ENCODE peak calls at places on chromosomes 16 and 17, in eight cellular contexts. F, W, B, M, N, R, Q and A are unnamed samples.

GRCh38 chr17:58302171-58302918 is 21.6 kb upstream of the MPO start:
- DNase-seq in F (no peak), W (no peak), B (no peak), M (no peak), N (no peak), R (no peak), Q (no peak), A (no peak)

GRCh38 chr16:70695351-70696070 is 9.7 kb upstream of the MTSS2 start:
- DNase-seq in F (no peak), W (no peak), B (no peak), M (no peak), N (no peak), R (peak; percentile 74), Q (no peak), A (no peak)

GRCh38 chr17:33200587-33200986 is 92.5 kb downstream of the ASIC2 start:
- DNase-seq in F (no peak), W (peak; percentile 41), B (no peak), M (no peak), N (no peak), R (peak; percentile 17), Q (no peak), A (no peak)

GRCh38 chr16:70778901-70779309 is 22.1 kb downstream of the VAC14 start:
- DNase-seq in F (peak; percentile 39), W (peak; percentile 84), B (peak; percentile 73), M (peak; percentile 72), N (no peak), R (peak; percentile 58), Q (peak; percentile 77), A (peak; percentile 88)

GRCh38 chr17:9817086-9817485 is 4.8 kb downstream of the GSG1L2 start:
- DNase-seq in F (no peak), W (peak; percentile 87), B (peak; percentile 48), M (peak; percentile 64), N (no peak), R (peak; percentile 28), Q (no peak), A (no peak)

GRCh38 chr16:20865420-20866126 is 34.6 kb downstream of the DCUN1D3 start:
- DNase-seq in F (no peak), W (no peak), B (peak; percentile 14), M (no peak), N (no peak), R (no peak), Q (no peak), A (no peak)

GRCh38 chr17:72602517-72603345 is 481.9 kb downstream of the SOX9 start:
- DNase-seq in F (no peak), W (peak; percentile 99), B (peak; percentile 70), M (peak; percentile 77), N (no peak), R (no peak), Q (no peak), A (no peak)

GRCh38 chr17:38751144-38751802 is 1.3 kb upstream of the PSMB3 start:
- DNase-seq in F (no peak), W (no peak), B (no peak), M (no peak), N (no peak), R (no peak), Q (no peak), A (no peak)

GRCh38 chr17:31595076-31595475 is 203.6 kb downstream of the RAB11FIP4 start:
- DNase-seq in F (no peak), W (no peak), B (peak; percentile 53), M (no peak), N (no peak), R (no peak), Q (no peak), A (no peak)

GRCh38 chr17:75684924-75685323 is 17.8 kb downstream of the SAP30BP start:
- DNase-seq in F (no peak), W (no peak), B (peak; percentile 50), M (no peak), N (no peak), R (no peak), Q (peak; percentile 46), A (no peak)

GRCh38 chr17:51005768-51006167 is 114.9 kb downstream of the SPAG9 start:
- DNase-seq in F (no peak), W (no peak), B (no peak), M (no peak), N (no peak), R (no peak), Q (no peak), A (no peak)

GRCh38 chr17:62149961-62150360 is 84.9 kb upstream of the MED13 start:
- DNase-seq in F (no peak), W (no peak), B (no peak), M (no peak), N (no peak), R (no peak), Q (no peak), A (no peak)

GRCh38 chr16:67040906-67041305 is 12.0 kb downstream of the CBFB start:
- DNase-seq in F (no peak), W (no peak), B (no peak), M (no peak), N (no peak), R (no peak), Q (no peak), A (peak; percentile 5)

GRCh38 chr16:88341551-88342290 is 41.0 kb upstream of the ZNF469 start:
- DNase-seq in F (no peak), W (no peak), B (no peak), M (no peak), N (no peak), R (no peak), Q (no peak), A (no peak)

GRCh38 chr17:29145289-29146058 is 34.7 kb downstream of the MYO18A start:
- DNase-seq in F (peak; percentile 80), W (peak; percentile 87), B (peak; percentile 69), M (peak; percentile 40), N (peak; percentile 60), R (peak; percentile 68), Q (peak; percentile 55), A (peak; percentile 78)

GRCh38 chr17:77602062-77602746 is 356.3 kb upstream of the TNRC6C start:
- DNase-seq in F (no peak), W (no peak), B (peak; percentile 23), M (no peak), N (no peak), R (no peak), Q (peak; percentile 50), A (peak; percentile 42)

GRCh38 chr17:57372156-57372555 is 115.8 kb downstream of the MSI2 start:
- DNase-seq in F (no peak), W (no peak), B (peak; percentile 49), M (peak; percentile 58), N (no peak), R (no peak), Q (no peak), A (no peak)

GRCh38 chr16:3730161-3731125 is 13.1 kb upstream of the TRAP1 start:
- DNase-seq in F (no peak), W (no peak), B (no peak), M (no peak), N (no peak), R (no peak), Q (no peak), A (no peak)

GRCh38 chr17:40023590-40024292 is 8.5 kb downstream of the CSF3 start:
- DNase-seq in F (no peak), W (no peak), B (peak; percentile 53), M (no peak), N (no peak), R (no peak), Q (no peak), A (no peak)

GRCh38 chr16:839643-840408 is 39.3 kb upstream of the GNG13 start:
- DNase-seq in F (no peak), W (no peak), B (no peak), M (no peak), N (no peak), R (no peak), Q (no peak), A (no peak)

GRCh38 chr16:87437327-87437726 is 45.2 kb downstream of the MAP1LC3B start:
- DNase-seq in F (no peak), W (no peak), B (no peak), M (no peak), N (no peak), R (no peak), Q (no peak), A (no peak)

GRCh38 chr17:65236321-65236720 is 99.2 kb downstream of the RGS9 start:
- DNase-seq in F (no peak), W (no peak), B (no peak), M (no peak), N (no peak), R (no peak), Q (no peak), A (no peak)

GRCh38 chr17:32258383-32259121 is 7.1 kb upstream of the RHBDL3 start:
- DNase-seq in F (peak; percentile 52), W (no peak), B (no peak), M (no peak), N (no peak), R (no peak), Q (no peak), A (no peak)

GRCh38 chr17:65556014-65556909 is 5.2 kb downstream of the AXIN2 start:
- DNase-seq in F (peak; percentile 67), W (peak; percentile 87), B (peak; percentile 46), M (peak; percentile 88), N (peak; percentile 74), R (peak; percentile 84), Q (no peak), A (no peak)

GRCh38 chr17:39753514-39754160 is 15.9 kb downstream of the GRB7 start:
- DNase-seq in F (no peak), W (peak; percentile 28), B (no peak), M (no peak), N (no peak), R (peak; percentile 49), Q (no peak), A (no peak)

GRCh38 chr16:67179421-67180080 is 4.2 kb downstream of the MATCAP1 start:
- DNase-seq in F (no peak), W (peak; percentile 49), B (no peak), M (no peak), N (no peak), R (no peak), Q (no peak), A (no peak)

GRCh38 chr17:20184191-20184590 is 175.0 kb downstream of the SPECC1 start:
- DNase-seq in F (no peak), W (no peak), B (no peak), M (no peak), N (no peak), R (no peak), Q (no peak), A (no peak)

GRCh38 chr16:89217388-89218191 is at the start of gene ZNF778:
- DNase-seq in F (peak; percentile 77), W (peak; percentile 75), B (peak; percentile 83), M (peak; percentile 92), N (peak; percentile 87), R (peak; percentile 75), Q (peak; percentile 57), A (peak; percentile 34)

GRCh38 chr17:82315703-82316358 is 1.6 kb downstream of the CD7 start:
- DNase-seq in F (no peak), W (no peak), B (no peak), M (no peak), N (peak; percentile 56), R (no peak), Q (no peak), A (no peak)

GRCh38 chr16:56513972-56514371 is 5.9 kb downstream of the BBS2 start:
- DNase-seq in F (peak; percentile 33), W (peak; percentile 70), B (peak; percentile 67), M (peak; percentile 27), N (peak; percentile 39), R (peak; percentile 25), Q (no peak), A (peak; percentile 55)

GRCh38 chr16:87344931-87345631 is 27.9 kb upstream of the C16orf95 start:
- DNase-seq in F (no peak), W (no peak), B (no peak), M (no peak), N (peak; percentile 42), R (no peak), Q (no peak), A (no peak)

GRCh38 chr16:7397901-7398300 is 65.3 kb downstream of the RBFOX1 start:
- DNase-seq in F (no peak), W (no peak), B (peak; percentile 90), M (peak; percentile 10), N (no peak), R (no peak), Q (no peak), A (peak; percentile 28)

GRCh38 chr16:2699791-2700600 is 17.7 kb downstream of the KCTD5 start:
- DNase-seq in F (no peak), W (no peak), B (no peak), M (no peak), N (no peak), R (no peak), Q (no peak), A (no peak)